ENCODE peak calls at places on chromosomes 4 and X, in nine cellular contexts. I, N, K, Z, Y, H, F, A and G are unnamed samples.

GRCh38 chrX:103556941-103557340 is 28.4 kb upstream of the TCEAL4 start:
- DNase-seq in I (no peak), N (no peak), K (no peak), Z (no peak), Y (peak; percentile 32), H (no peak), F (no peak), A (no peak), G (no peak)

GRCh38 chrX:97846718-97847237 is 963.1 kb downstream of the RPA4 start:
- DNase-seq in I (no peak), N (no peak), K (no peak), Z (no peak), Y (no peak), H (no peak), F (no peak), A (no peak), G (no peak)

GRCh38 chr4:13988347-13989265 is 361.1 kb upstream of the BOD1L1 start:
- DNase-seq in I (no peak), N (peak; percentile 49), K (no peak), Z (peak; percentile 23), Y (peak; percentile 9), H (peak; percentile 50), F (no peak), A (peak; percentile 91), G (no peak)

GRCh38 chr4:40178672-40179071 is 18.2 kb upstream of the RHOH start:
- DNase-seq in I (no peak), N (no peak), K (no peak), Z (no peak), Y (no peak), H (no peak), F (no peak), A (no peak), G (no peak)

GRCh38 chrX:68440940-68441339 is 7.6 kb upstream of the OPHN1 start:
- DNase-seq in I (no peak), N (no peak), K (peak; percentile 86), Z (no peak), Y (peak; percentile 74), H (peak; percentile 37), F (no peak), A (peak; percentile 25), G (no peak)

GRCh38 chr4:3861720-3862639 is 95.8 kb downstream of the ADRA2C start:
- DNase-seq in I (no peak), N (peak; percentile 18), K (no peak), Z (no peak), Y (no peak), H (no peak), F (no peak), A (no peak), G (no peak)

GRCh38 chr4:107893171-107894137 is 37.9 kb upstream of the CYP2U1 start:
- DNase-seq in I (no peak), N (no peak), K (no peak), Z (no peak), Y (no peak), H (no peak), F (no peak), A (no peak), G (no peak)

GRCh38 chrX:53159184-53159583 is 65.2 kb downstream of the KANTR start:
- DNase-seq in I (no peak), N (no peak), K (no peak), Z (no peak), Y (no peak), H (no peak), F (no peak), A (no peak), G (no peak)

GRCh38 chrX:56231706-56232105 is 450 bp upstream of the KLF8 start:
- DNase-seq in I (no peak), N (no peak), K (no peak), Z (no peak), Y (no peak), H (no peak), F (no peak), A (no peak), G (no peak)

GRCh38 chr4:65661469-65661868 is 8.8 kb downstream of the EPHA5 start:
- DNase-seq in I (peak; percentile 46), N (no peak), K (no peak), Z (no peak), Y (peak; percentile 71), H (no peak), F (no peak), A (peak; percentile 29), G (no peak)

GRCh38 chrX:9339603-9340569 is 125.0 kb upstream of the TBL1X start:
- DNase-seq in I (no peak), N (no peak), K (peak; percentile 62), Z (no peak), Y (no peak), H (peak; percentile 34), F (no peak), A (no peak), G (no peak)

GRCh38 chr4:143390764-143391163 is 54.1 kb downstream of the GAB1 start:
- DNase-seq in I (no peak), N (no peak), K (no peak), Z (no peak), Y (no peak), H (no peak), F (no peak), A (no peak), G (no peak)

GRCh38 chrX:141180851-141181250 is 3.9 kb upstream of the LDOC1 start:
- DNase-seq in I (no peak), N (no peak), K (no peak), Z (no peak), Y (no peak), H (no peak), F (no peak), A (no peak), G (no peak)

GRCh38 chrX:141176586-141177451 is at the start of gene LDOC1:
- DNase-seq in I (peak; percentile 64), N (peak; percentile 78), K (peak; percentile 81), Z (peak; percentile 6), Y (peak; percentile 89), H (peak; percentile 69), F (no peak), A (peak; percentile 90), G (no peak)

DNA sequence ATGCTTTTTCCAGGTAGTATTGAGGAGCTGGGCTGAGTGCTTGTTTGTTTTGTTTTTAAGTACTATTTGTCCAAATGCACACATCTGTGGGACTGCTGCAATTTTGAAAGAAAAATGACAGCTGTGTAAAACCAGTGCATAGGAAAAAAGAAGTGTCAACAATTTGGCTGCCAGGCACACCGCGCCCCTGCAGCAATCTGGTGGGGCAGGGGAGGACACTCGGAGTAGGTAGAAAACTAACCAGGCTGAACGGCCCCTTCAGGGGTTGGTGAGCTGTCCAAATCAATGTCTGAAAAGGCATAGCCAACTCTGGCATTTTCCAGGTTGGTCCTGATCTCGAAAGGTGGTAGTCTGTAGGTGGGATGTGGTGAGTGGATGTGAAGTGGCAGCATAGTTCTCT is 1.1 kb downstream of the LDOC1 start:
- DNase-seq in I (no peak), N (no peak), K (no peak), Z (no peak), Y (peak; percentile 36), H (no peak), F (no peak), A (no peak), G (no peak)
- H3K4me3 ChIP-seq in I (no peak overlapping the region), N (peak overlapping the region; percentile 68), K (no peak overlapping the region), Z (no peak overlapping the region), Y (peak overlapping the region; percentile 99), H (peak overlapping the region; percentile 63), F (no peak overlapping the region), A (peak overlapping the region; percentile 67), G (no peak overlapping the region)

GRCh38 chr4:115090483-115091075 is 22.8 kb downstream of the NDST4 start:
- DNase-seq in I (no peak), N (no peak), K (no peak), Z (no peak), Y (peak; percentile 58), H (no peak), F (no peak), A (peak; percentile 5), G (no peak)
- H3K27ac ChIP-seq in I (no peak overlapping the region), N (no peak overlapping the region), K (no peak overlapping the region), Z (no peak overlapping the region), Y (no peak overlapping the region), H (no peak overlapping the region), F (no peak overlapping the region), A (no peak overlapping the region), G (no peak overlapping the region)

GRCh38 chrX:75038925-75039324 is 113.7 kb upstream of the NEXMIF start:
- DNase-seq in I (no peak), N (no peak), K (no peak), Z (no peak), Y (peak; percentile 46), H (no peak), F (peak; percentile 13), A (peak; percentile 12), G (peak; percentile 16)
- TF ChIP-seq CTCF in I (no peak), N (no peak), K (no peak), Z (no peak), Y (peak; percentile 54), H (no peak), F (peak; percentile 42), A (no peak), G (peak; percentile 54)

GRCh38 chr4:7281316-7282093 is 89.2 kb downstream of the SORCS2 start:
- DNase-seq in I (no peak), N (no peak), K (no peak), Z (no peak), Y (no peak), H (no peak), F (no peak), A (no peak), G (peak; percentile 77)
- H3K4me3 ChIP-seq in I (no peak overlapping the region), N (no peak overlapping the region), K (no peak overlapping the region), Z (no peak overlapping the region), Y (no peak overlapping the region), H (no peak overlapping the region), F (no peak overlapping the region), A (no peak overlapping the region), G (no peak overlapping the region)

GRCh38 chr4:103011378-103012025 is 8.0 kb downstream of the SLC9B1 start:
- DNase-seq in I (no peak), N (no peak), K (peak; percentile 23), Z (no peak), Y (peak; percentile 41), H (no peak), F (no peak), A (no peak), G (no peak)
- H3K27ac ChIP-seq in I (no peak overlapping the region), N (no peak overlapping the region), K (peak overlapping the region; percentile 58), Z (peak overlapping the region; percentile 76), Y (no peak overlapping the region), H (peak overlapping the region; percentile 13), F (no peak overlapping the region), A (no peak overlapping the region), G (no peak overlapping the region)